ENCODE peak calls at places on chromosomes 7 and 10, in nine cellular contexts. T is GM13976, B is GM06990, Z is anterior cingulate cortex, J is OCI-M1, X is H7, K is GM04503, F is HuH-7.5, D is amygdala. C is an unnamed sample.

GRCh38 chr10:3890602-3891352 is 105.8 kb upstream of the KLF6 start:
- DNase-seq in T (no peak), B (no peak), Z (no peak), J (no peak), X (no peak), K (no peak), F (no peak), D (no peak), C (no peak)

GRCh38 chr7:841943-842342 is 9.7 kb downstream of the SUN1 start:
- DNase-seq in T (no peak), B (no peak), Z (no peak), J (no peak), X (no peak), K (no peak), F (no peak), D (no peak), C (no peak)

GRCh38 chr7:74288034-74288881 is 949 bp upstream of the CLIP2 start:
- DNase-seq in T (no peak), B (peak), Z (no peak), J (peak), X (peak), K (no peak), F (no peak), D (no peak), C (no peak)

GRCh38 chr10:70331486-70332268 is 47.9 kb upstream of the NPFFR1 start:
- DNase-seq in T (peak), B (peak), Z (no peak), J (peak), X (peak), K (peak), F (peak), D (no peak), C (peak)

GRCh38 chr10:24872049-24872789 is 80.2 kb downstream of the PRTFDC1 start:
- DNase-seq in T (no peak), B (no peak), Z (peak), J (no peak), X (no peak), K (no peak), F (no peak), D (no peak), C (peak)

GRCh38 chr10:8279598-8279997 is 225.1 kb downstream of the GATA3 start:
- DNase-seq in T (no peak), B (no peak), Z (no peak), J (no peak), X (no peak), K (no peak), F (no peak), D (no peak), C (no peak)

GRCh38 chr7:46321556-46322205 is 400.6 kb upstream of the IGFBP3 start:
- DNase-seq in T (no peak), B (no peak), Z (no peak), J (no peak), X (no peak), K (no peak), F (no peak), D (no peak), C (no peak)

GRCh38 chr7:6571160-6571779 is 6.0 kb upstream of the ZDHHC4 start:
- DNase-seq in T (no peak), B (no peak), Z (no peak), J (no peak), X (no peak), K (no peak), F (no peak), D (no peak), C (no peak)

GRCh38 chr7:151277631-151278030 is 29.1 kb upstream of the SMARCD3 start:
- DNase-seq in T (no peak), B (no peak), Z (no peak), J (no peak), X (no peak), K (no peak), F (no peak), D (no peak), C (no peak)

GRCh38 chr10:85665661-85666060 is 700.9 kb downstream of the GRID1 start:
- DNase-seq in T (no peak), B (no peak), Z (no peak), J (no peak), X (no peak), K (no peak), F (no peak), D (no peak), C (no peak)

GRCh38 chr7:148340438-148340837 is 250.1 kb upstream of the C7orf33 start:
- DNase-seq in T (no peak), B (no peak), Z (no peak), J (no peak), X (no peak), K (no peak), F (no peak), D (no peak), C (no peak)

GRCh38 chr7:101940151-101940550 is 122.7 kb downstream of the CUX1 start:
- DNase-seq in T (no peak), B (no peak), Z (no peak), J (no peak), X (no peak), K (no peak), F (no peak), D (no peak), C (no peak)

GRCh38 chr10:7300327-7300726 is 110.5 kb downstream of the SFMBT2 start:
- DNase-seq in T (no peak), B (no peak), Z (peak), J (no peak), X (no peak), K (no peak), F (no peak), D (no peak), C (peak)

GRCh38 chr7:31782411-31782991 is 95.5 kb downstream of the PPP1R17 start:
- DNase-seq in T (peak), B (no peak), Z (no peak), J (peak), X (peak), K (peak), F (peak), D (no peak), C (peak)

GRCh38 chr7:44103941-44104879 is at the start of gene AEBP1:
- DNase-seq in T (peak), B (no peak), Z (no peak), J (peak), X (peak), K (no peak), F (no peak), D (no peak), C (no peak)

GRCh38 chr10:48821692-48822091 is 117.9 kb downstream of the LRRC18 start:
- DNase-seq in T (no peak), B (no peak), Z (no peak), J (no peak), X (no peak), K (no peak), F (no peak), D (no peak), C (no peak)

GRCh38 chr7:74475243-74475986 is 21.7 kb downstream of the GTF2IRD1 start:
- DNase-seq in T (no peak), B (no peak), Z (no peak), J (no peak), X (peak), K (no peak), F (no peak), D (no peak), C (no peak)

GRCh38 chr10:112663181-112663879 is 216.3 kb downstream of the VTI1A start:
- DNase-seq in T (no peak), B (no peak), Z (no peak), J (no peak), X (no peak), K (peak), F (no peak), D (no peak), C (no peak)

GRCh38 chr10:72812798-72813430 is 80.6 kb upstream of the OIT3 start:
- DNase-seq in T (no peak), B (no peak), Z (no peak), J (no peak), X (no peak), K (peak), F (no peak), D (no peak), C (no peak)

GRCh38 chr7:128108641-128109423 is 77.6 kb upstream of the LRRC4 start:
- DNase-seq in T (peak), B (peak), Z (no peak), J (no peak), X (no peak), K (no peak), F (no peak), D (no peak), C (no peak)

C was measured in ELF-1.